ENCODE peak calls at places on chromosomes 13 and 19, in eight cellular contexts. One of them, this sample, is unnamed.

GRCh38 chr19:858868-859843 is at the start of gene CFD:
- DNase-seq in astrocyte: no peak
- DNase-seq in cardiac muscle cell: no peak
- DNase-seq in AG09309: no peak
- DNase-seq in left ventricle myocardium inferior: peak; percentile 79
- DNase-seq in Caco-2: no peak
- DNase-seq in A673: no peak
- DNase-seq in HCT116: no peak
- DNase-seq in this sample: no peak

GRCh38 chr19:49767380-49767779 is 579 bp downstream of the AP2A1 start:
- DNase-seq in astrocyte: no peak
- DNase-seq in cardiac muscle cell: peak; percentile 30
- DNase-seq in AG09309: no peak
- DNase-seq in left ventricle myocardium inferior: no peak
- DNase-seq in Caco-2: no peak
- DNase-seq in A673: no peak
- DNase-seq in HCT116: no peak
- DNase-seq in this sample: no peak

GRCh38 chr13:94331281-94331680 is 148.2 kb downstream of the DCT start:
- DNase-seq in astrocyte: no peak
- DNase-seq in cardiac muscle cell: no peak
- DNase-seq in AG09309: no peak
- DNase-seq in left ventricle myocardium inferior: no peak
- DNase-seq in Caco-2: no peak
- DNase-seq in A673: no peak
- DNase-seq in HCT116: no peak
- DNase-seq in this sample: no peak

GRCh38 chr13:20994441-20994821 is 67.0 kb downstream of the LATS2 start:
- DNase-seq in astrocyte: no peak
- DNase-seq in cardiac muscle cell: no peak
- DNase-seq in AG09309: no peak
- DNase-seq in left ventricle myocardium inferior: no peak
- DNase-seq in Caco-2: no peak
- DNase-seq in A673: no peak
- DNase-seq in HCT116: no peak
- DNase-seq in this sample: no peak

GRCh38 chr13:95624020-95624419 is 20.5 kb downstream of the DZIP1 start:
- DNase-seq in astrocyte: peak; percentile 31
- DNase-seq in cardiac muscle cell: peak; percentile 71
- DNase-seq in AG09309: no peak
- DNase-seq in left ventricle myocardium inferior: no peak
- DNase-seq in Caco-2: peak; percentile 68
- DNase-seq in A673: peak; percentile 68
- DNase-seq in HCT116: peak; percentile 39
- DNase-seq in this sample: peak; percentile 12

GRCh38 chr13:91588541-91588940 is 190.1 kb downstream of the GPC5 start:
- DNase-seq in astrocyte: no peak
- DNase-seq in cardiac muscle cell: no peak
- DNase-seq in AG09309: no peak
- DNase-seq in left ventricle myocardium inferior: no peak
- DNase-seq in Caco-2: no peak
- DNase-seq in A673: no peak
- DNase-seq in HCT116: no peak
- DNase-seq in this sample: no peak

GRCh38 chr19:40466219-40467006 is at the start of gene SPTBN4:
- DNase-seq in astrocyte: no peak
- DNase-seq in cardiac muscle cell: no peak
- DNase-seq in AG09309: no peak
- DNase-seq in left ventricle myocardium inferior: no peak
- DNase-seq in Caco-2: no peak
- DNase-seq in A673: no peak
- DNase-seq in HCT116: no peak
- DNase-seq in this sample: no peak

GRCh38 chr13:44231786-44232516 is 141.7 kb upstream of the SERP2 start:
- DNase-seq in astrocyte: peak; percentile 96
- DNase-seq in cardiac muscle cell: no peak
- DNase-seq in AG09309: peak; percentile 86
- DNase-seq in left ventricle myocardium inferior: no peak
- DNase-seq in Caco-2: peak; percentile 90
- DNase-seq in A673: no peak
- DNase-seq in HCT116: peak; percentile 97
- DNase-seq in this sample: no peak

GRCh38 chr13:62879071-62879470 is 1463.4 kb upstream of the PCDH20 start:
- DNase-seq in astrocyte: peak; percentile 12
- DNase-seq in cardiac muscle cell: no peak
- DNase-seq in AG09309: no peak
- DNase-seq in left ventricle myocardium inferior: no peak
- DNase-seq in Caco-2: no peak
- DNase-seq in A673: peak; percentile 72
- DNase-seq in HCT116: no peak
- DNase-seq in this sample: no peak

GRCh38 chr13:27933580-27934328 is 14.0 kb downstream of the PDX1 start:
- DNase-seq in astrocyte: no peak
- DNase-seq in cardiac muscle cell: no peak
- DNase-seq in AG09309: no peak
- DNase-seq in left ventricle myocardium inferior: no peak
- DNase-seq in Caco-2: no peak
- DNase-seq in A673: no peak
- DNase-seq in HCT116: no peak
- DNase-seq in this sample: no peak

GRCh38 chr13:114065926-114066774 is 66.3 kb downstream of the RASA3 start:
- DNase-seq in astrocyte: no peak
- DNase-seq in cardiac muscle cell: no peak
- DNase-seq in AG09309: no peak
- DNase-seq in left ventricle myocardium inferior: no peak
- DNase-seq in Caco-2: no peak
- DNase-seq in A673: no peak
- DNase-seq in HCT116: no peak
- DNase-seq in this sample: peak; percentile 39

GRCh38 chr13:52353116-52353718 is 52.8 kb downstream of the THSD1 start:
- DNase-seq in astrocyte: peak; percentile 75
- DNase-seq in cardiac muscle cell: no peak
- DNase-seq in AG09309: peak; percentile 75
- DNase-seq in left ventricle myocardium inferior: no peak
- DNase-seq in Caco-2: no peak
- DNase-seq in A673: no peak
- DNase-seq in HCT116: no peak
- DNase-seq in this sample: no peak

GRCh38 chr19:32253683-32254020 is 91.8 kb upstream of the ZNF507 start:
- DNase-seq in astrocyte: no peak
- DNase-seq in cardiac muscle cell: no peak
- DNase-seq in AG09309: no peak
- DNase-seq in left ventricle myocardium inferior: no peak
- DNase-seq in Caco-2: no peak
- DNase-seq in A673: no peak
- DNase-seq in HCT116: no peak
- DNase-seq in this sample: no peak

GRCh38 chr13:112791662-112792440 is 102.0 kb downstream of the ATP11A start:
- DNase-seq in astrocyte: no peak
- DNase-seq in cardiac muscle cell: no peak
- DNase-seq in AG09309: no peak
- DNase-seq in left ventricle myocardium inferior: no peak
- DNase-seq in Caco-2: no peak
- DNase-seq in A673: no peak
- DNase-seq in HCT116: peak; percentile 7
- DNase-seq in this sample: no peak

GRCh38 chr19:49347835-49348234 is 12.6 kb downstream of the CD37 start:
- DNase-seq in astrocyte: peak; percentile 57
- DNase-seq in cardiac muscle cell: peak; percentile 55
- DNase-seq in AG09309: peak; percentile 47
- DNase-seq in left ventricle myocardium inferior: no peak
- DNase-seq in Caco-2: peak; percentile 74
- DNase-seq in A673: peak; percentile 68
- DNase-seq in HCT116: peak; percentile 81
- DNase-seq in this sample: no peak

GRCh38 chr13:51396352-51396751 is 56.5 kb downstream of the INTS6 start:
- DNase-seq in astrocyte: no peak
- DNase-seq in cardiac muscle cell: no peak
- DNase-seq in AG09309: peak; percentile 13
- DNase-seq in left ventricle myocardium inferior: no peak
- DNase-seq in Caco-2: no peak
- DNase-seq in A673: no peak
- DNase-seq in HCT116: no peak
- DNase-seq in this sample: no peak

GRCh38 chr13:108947551-108948030 is 318.2 kb downstream of the MYO16 start:
- DNase-seq in astrocyte: peak; percentile 20
- DNase-seq in cardiac muscle cell: no peak
- DNase-seq in AG09309: peak; percentile 66
- DNase-seq in left ventricle myocardium inferior: no peak
- DNase-seq in Caco-2: no peak
- DNase-seq in A673: no peak
- DNase-seq in HCT116: no peak
- DNase-seq in this sample: no peak

GRCh38 chr19:14775855-14776254 is 2.5 kb downstream of the ADGRE2 start:
- DNase-seq in astrocyte: no peak
- DNase-seq in cardiac muscle cell: no peak
- DNase-seq in AG09309: no peak
- DNase-seq in left ventricle myocardium inferior: peak; percentile 25
- DNase-seq in Caco-2: no peak
- DNase-seq in A673: no peak
- DNase-seq in HCT116: no peak
- DNase-seq in this sample: no peak
- H3K4me3 ChIP-seq in astrocyte: no peak overlapping the region
- H3K4me3 ChIP-seq in cardiac muscle cell: no peak overlapping the region
- H3K4me3 ChIP-seq in AG09309: peak overlapping the region; percentile 42
- H3K4me3 ChIP-seq in left ventricle myocardium inferior: peak overlapping the region; percentile 48
- H3K4me3 ChIP-seq in Caco-2: no peak overlapping the region
- H3K4me3 ChIP-seq in A673: peak overlapping the region; percentile 39
- H3K4me3 ChIP-seq in HCT116: peak overlapping the region; percentile 74
- H3K4me3 ChIP-seq in this sample: peak overlapping the region; percentile 57

DNA sequence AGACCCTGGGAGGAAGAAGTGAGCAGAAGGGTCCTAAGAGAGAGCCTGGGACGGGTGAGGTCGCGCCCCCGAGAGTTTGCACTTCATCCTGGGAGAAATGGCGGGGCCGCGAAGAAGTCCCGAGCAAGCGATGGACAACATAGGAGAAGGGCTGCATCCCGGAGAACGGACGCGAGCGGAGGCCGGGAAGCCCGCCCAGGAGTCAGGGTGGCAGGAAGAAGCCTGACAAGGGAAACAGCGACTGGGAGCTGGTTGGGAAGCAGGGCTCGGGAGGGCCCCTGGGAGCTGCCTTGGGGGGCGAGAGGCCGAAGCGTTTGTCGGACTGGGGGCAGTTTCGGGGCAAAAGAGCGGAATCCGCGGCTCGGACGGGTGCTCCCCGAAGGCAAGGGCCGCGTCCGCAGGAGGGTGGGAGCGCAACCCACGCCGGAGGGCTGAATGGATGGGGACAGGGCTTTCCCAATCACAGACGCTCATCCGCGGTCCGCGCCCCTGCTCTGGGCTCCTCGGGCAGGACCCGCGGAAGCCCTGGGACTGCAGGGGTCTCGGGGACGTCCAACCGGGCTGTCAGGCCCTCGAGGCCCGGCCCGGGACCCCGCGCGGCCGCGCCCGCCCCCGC is 469 bp downstream of the ABHD17A start:
- DNase-seq in astrocyte: no peak
- DNase-seq in cardiac muscle cell: peak; percentile 38
- DNase-seq in AG09309: no peak
- DNase-seq in left ventricle myocardium inferior: no peak
- DNase-seq in Caco-2: no peak
- DNase-seq in A673: no peak
- DNase-seq in HCT116: no peak
- DNase-seq in this sample: no peak
- TF ChIP-seq CTCF in astrocyte: no peak
- TF ChIP-seq CTCF in cardiac muscle cell: no peak
- TF ChIP-seq CTCF in AG09309: no peak
- TF ChIP-seq CTCF in left ventricle myocardium inferior: no peak
- TF ChIP-seq CTCF in Caco-2: no peak
- TF ChIP-seq CTCF in A673: no peak
- TF ChIP-seq CTCF in HCT116: no peak
- TF ChIP-seq CTCF in this sample: no peak

GRCh38 chr13:32830632-32831031 is 185.6 kb upstream of the KL start:
- DNase-seq in astrocyte: no peak
- DNase-seq in cardiac muscle cell: no peak
- DNase-seq in AG09309: no peak
- DNase-seq in left ventricle myocardium inferior: no peak
- DNase-seq in Caco-2: no peak
- DNase-seq in A673: no peak
- DNase-seq in HCT116: no peak
- DNase-seq in this sample: no peak
- H3K4me3 ChIP-seq in astrocyte: no peak overlapping the region
- H3K4me3 ChIP-seq in cardiac muscle cell: no peak overlapping the region
- H3K4me3 ChIP-seq in AG09309: no peak overlapping the region
- H3K4me3 ChIP-seq in left ventricle myocardium inferior: no peak overlapping the region
- H3K4me3 ChIP-seq in Caco-2: no peak overlapping the region
- H3K4me3 ChIP-seq in A673: no peak overlapping the region
- H3K4me3 ChIP-seq in HCT116: no peak overlapping the region
- H3K4me3 ChIP-seq in this sample: no peak overlapping the region

DNA sequence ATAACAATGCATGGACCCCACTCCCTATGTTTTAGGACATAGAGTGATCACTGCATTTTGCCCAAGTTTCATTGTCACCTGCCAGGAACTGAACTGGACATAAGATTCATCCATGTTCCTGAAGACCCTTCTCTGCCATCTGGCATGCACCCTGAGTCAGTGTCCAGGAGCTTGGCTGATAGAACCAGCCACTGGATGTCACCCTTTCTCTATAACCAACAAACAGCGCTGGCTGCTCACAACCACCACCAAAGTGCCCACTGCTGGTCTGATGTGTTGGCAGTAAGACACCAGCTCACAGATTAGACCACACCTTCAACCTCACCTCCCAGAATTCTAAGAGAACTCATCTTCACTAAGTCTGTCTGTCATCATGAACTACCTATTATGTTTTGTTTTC is 333.4 kb downstream of the ITGBL1 start:
- DNase-seq in astrocyte: peak; percentile 4
- DNase-seq in cardiac muscle cell: peak; percentile 61
- DNase-seq in AG09309: no peak
- DNase-seq in left ventricle myocardium inferior: peak; percentile 19
- DNase-seq in Caco-2: peak; percentile 49
- DNase-seq in A673: peak; percentile 58
- DNase-seq in HCT116: peak; percentile 10
- DNase-seq in this sample: no peak
- TF ChIP-seq CTCF in astrocyte: peak; percentile 35
- TF ChIP-seq CTCF in cardiac muscle cell: no peak
- TF ChIP-seq CTCF in AG09309: peak; percentile 41
- TF ChIP-seq CTCF in left ventricle myocardium inferior: peak; percentile 64
- TF ChIP-seq CTCF in Caco-2: peak; percentile 47
- TF ChIP-seq CTCF in A673: peak; percentile 51
- TF ChIP-seq CTCF in HCT116: peak; percentile 18
- TF ChIP-seq CTCF in this sample: peak; percentile 40

DNA sequence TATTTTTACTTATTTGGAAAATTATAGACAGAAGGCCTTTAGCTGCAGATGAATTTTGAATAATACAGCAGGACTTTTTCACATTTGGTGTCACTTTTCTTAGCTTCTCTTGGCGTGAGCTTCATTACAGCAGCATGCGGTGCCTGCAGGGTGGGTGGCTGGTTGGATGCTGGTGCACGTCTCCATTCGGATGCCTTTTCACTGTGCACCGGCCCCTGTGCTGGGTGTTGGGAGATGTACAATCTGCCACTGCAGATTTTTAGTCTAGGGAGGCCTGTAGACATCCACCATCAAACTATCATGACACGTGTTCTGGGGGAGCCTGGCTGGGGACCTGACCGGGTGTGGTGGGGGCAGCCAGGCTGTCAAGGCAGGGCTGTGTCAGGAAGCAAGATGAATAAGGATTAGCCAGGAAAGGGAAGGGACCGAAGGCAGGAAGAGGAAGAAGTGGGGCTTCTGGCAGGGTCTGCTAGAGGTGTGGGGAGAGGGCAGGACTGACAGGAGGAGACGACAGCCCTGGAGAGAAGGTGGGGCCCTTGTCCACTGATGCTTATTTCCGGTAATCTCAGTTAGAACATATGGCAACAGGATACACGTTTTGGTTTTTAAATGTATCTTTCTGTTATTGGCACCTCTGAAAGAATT is 88.8 kb downstream of the ARHGEF7 start:
- DNase-seq in astrocyte: no peak
- DNase-seq in cardiac muscle cell: no peak
- DNase-seq in AG09309: no peak
- DNase-seq in left ventricle myocardium inferior: no peak
- DNase-seq in Caco-2: no peak
- DNase-seq in A673: no peak
- DNase-seq in HCT116: no peak
- DNase-seq in this sample: no peak
- H3K4me3 ChIP-seq in astrocyte: peak overlapping the region; percentile 32
- H3K4me3 ChIP-seq in cardiac muscle cell: no peak overlapping the region
- H3K4me3 ChIP-seq in AG09309: no peak overlapping the region
- H3K4me3 ChIP-seq in left ventricle myocardium inferior: peak overlapping the region; percentile 60
- H3K4me3 ChIP-seq in Caco-2: no peak overlapping the region
- H3K4me3 ChIP-seq in A673: no peak overlapping the region
- H3K4me3 ChIP-seq in HCT116: no peak overlapping the region
- H3K4me3 ChIP-seq in this sample: no peak overlapping the region

This sample was measured in GM12864.